ENCODE peak calls at places on chromosome 16, in four cellular contexts. L is RCC 7860, E is Caco-2, M is GM19239. H is an unnamed sample.

GRCh38 chr16:50838165-50838564 is 96.3 kb downstream of the CYLD start:
- DNase-seq in L (no peak), E (no peak), M (no peak), H (no peak)

GRCh38 chr16:59573528-59574271 is 839.6 kb upstream of the GOT2 start:
- DNase-seq in L (peak), E (no peak), M (no peak), H (no peak)

GRCh38 chr16:23795369-23795768 is 40.4 kb upstream of the PRKCB start:
- DNase-seq in L (no peak), E (no peak), M (no peak), H (no peak)

GRCh38 chr16:54444851-54445523 is 158.4 kb upstream of the IRX3 start:
- DNase-seq in L (no peak), E (no peak), M (no peak), H (no peak)

GRCh38 chr16:56645311-56645710 is 6.4 kb upstream of the MT1B start:
- DNase-seq in L (no peak), E (no peak), M (no peak), H (no peak)

GRCh38 chr16:79571065-79571697 is 29.4 kb downstream of the MAF start:
- DNase-seq in L (no peak), E (no peak), M (no peak), H (no peak)

GRCh38 chr16:2244926-2245795 is 6.2 kb downstream of the ECI1 start:
- DNase-seq in L (no peak), E (no peak), M (no peak), H (no peak)

GRCh38 chr16:88442811-88443576 is 10.1 kb upstream of the ZFPM1 start:
- DNase-seq in L (peak), E (peak), M (peak), H (peak)

GRCh38 chr16:75224683-75225082 is 5.9 kb downstream of the CTRB1 start:
- DNase-seq in L (no peak), E (no peak), M (no peak), H (no peak)

GRCh38 chr16:28309811-28310311 is 17.5 kb downstream of the SBK1 start:
- DNase-seq in L (no peak), E (no peak), M (no peak), H (no peak)

GRCh38 chr16:87878704-87879103 is 9.4 kb upstream of the SLC7A5 start:
- DNase-seq in L (no peak), E (no peak), M (no peak), H (no peak)

GRCh38 chr16:86363057-86363490 is 147.3 kb upstream of the FOXF1 start:
- DNase-seq in L (peak), E (no peak), M (no peak), H (no peak)

GRCh38 chr16:10834766-10835165 is 16.2 kb upstream of the TVP23A start:
- DNase-seq in L (no peak), E (no peak), M (no peak), H (no peak)

GRCh38 chr16:52573365-52574104 is 26.6 kb upstream of the TOX3 start:
- DNase-seq in L (no peak), E (peak), M (peak), H (no peak)

H was measured in PC-9.